ENCODE peak calls at places on chromosomes 16 and 17, in five cellular contexts. Z, W, X, N and I are unnamed samples.

GRCh38 chr17:4393806-4394205 is 27.3 kb upstream of the UBE2G1 start:
- DNase-seq in N (no peak), W (no peak), Z (no peak), X (peak; percentile 59), I (no peak)

GRCh38 chr17:63189082-63189481 is 223.0 kb downstream of the TANC2 start:
- DNase-seq in X (peak; percentile 59), W (no peak), Z (no peak), N (no peak), I (no peak)

GRCh38 chr17:15510361-15510760 is 42.9 kb upstream of the CDRT4 start:
- DNase-seq in W (no peak), X (peak; percentile 60), N (no peak), Z (no peak), I (no peak)

GRCh38 chr17:41647940-41648410 is 23.6 kb upstream of the KRT17 start:
- DNase-seq in N (peak; percentile 97), W (peak; percentile 100), X (peak; percentile 86), Z (peak; percentile 91), I (no peak)

GRCh38 chr17:39158623-39159022 is 7.2 kb upstream of the PLXDC1 start:
- DNase-seq in Z (no peak), X (no peak), W (no peak), N (no peak), I (no peak)

GRCh38 chr17:4562000-4562969 is 1.9 kb upstream of the GGT6 start:
- DNase-seq in Z (no peak), X (no peak), N (no peak), W (no peak), I (no peak)

GRCh38 chr17:27207073-27207511 is 86.8 kb upstream of the WSB1 start:
- DNase-seq in W (no peak), N (no peak), X (peak; percentile 77), Z (no peak), I (no peak)

GRCh38 chr16:23113185-23113584 is 36.1 kb downstream of the USP31 start:
- DNase-seq in W (no peak), X (no peak), Z (no peak), N (no peak), I (no peak)

GRCh38 chr17:64200080-64201042 is 62.7 kb downstream of the TEX2 start:
- DNase-seq in W (no peak), N (no peak), X (peak; percentile 46), Z (no peak), I (no peak)

GRCh38 chr17:9725575-9725974 is 65.8 kb downstream of the DHRS7C start:
- DNase-seq in Z (no peak), X (no peak), W (no peak), N (no peak), I (peak; percentile 1)

GRCh38 chr17:38911081-38911730 is 14.2 kb upstream of the LASP1NB start:
- DNase-seq in N (no peak), X (no peak), W (no peak), Z (no peak), I (no peak)

GRCh38 chr16:75248142-75248535 is 3.3 kb downstream of the BCAR1 start:
- DNase-seq in N (no peak), W (no peak), Z (no peak), X (no peak), I (no peak)

GRCh38 chr17:60065136-60065535 is 13.6 kb downstream of the HEATR6 start:
- DNase-seq in W (no peak), N (no peak), Z (no peak), X (no peak), I (no peak)

GRCh38 chr16:50498756-50499155 is 49.4 kb upstream of the NKD1 start:
- DNase-seq in W (no peak), Z (no peak), N (no peak), X (no peak), I (no peak)

GRCh38 chr17:13518271-13519000 is 83.3 kb downstream of the HS3ST3A1 start:
- DNase-seq in Z (no peak), W (no peak), N (no peak), X (no peak), I (no peak)

GRCh38 chr17:41176744-41177387 is 1.2 kb downstream of the KRTAP4-2 start:
- DNase-seq in N (no peak), X (no peak), Z (no peak), W (no peak), I (no peak)

GRCh38 chr17:63961355-63962207 is 11.1 kb downstream of the SCN4A start:
- DNase-seq in X (peak; percentile 40), Z (no peak), N (peak; percentile 72), W (peak; percentile 100), I (peak; percentile 6)

GRCh38 chr16:56320081-56320480 is 105.3 kb downstream of the AMFR start:
- DNase-seq in W (no peak), N (no peak), Z (no peak), X (no peak), I (no peak)

GRCh38 chr16:61823326-61823725 is 212.9 kb downstream of the CDH8 start:
- DNase-seq in Z (no peak), W (no peak), X (no peak), N (no peak), I (no peak)

GRCh38 chr17:40399185-40399584 is 18.5 kb downstream of the TOP2A start:
- DNase-seq in X (peak; percentile 61), N (no peak), Z (no peak), W (no peak), I (no peak)

GRCh38 chr17:68305132-68305531 is 13.8 kb downstream of the ARSG start:
- DNase-seq in X (no peak), N (no peak), W (no peak), Z (no peak), I (no peak)

GRCh38 chr16:69720822-69721430 is 5.4 kb downstream of the NQO1 start:
- DNase-seq in N (no peak), X (no peak), W (peak; percentile 27), Z (no peak), I (no peak)

GRCh38 chr16:3645504-3646347 is 8.8 kb upstream of the DNASE1 start:
- DNase-seq in W (peak; percentile 70), X (no peak), Z (peak; percentile 34), N (no peak), I (peak; percentile 31)

GRCh38 chr16:48852955-48853354 is 243.0 kb upstream of the N4BP1 start:
- DNase-seq in Z (no peak), X (no peak), N (no peak), W (no peak), I (no peak)

GRCh38 chr17:17064322-17064721 is 22.1 kb downstream of the MPRIP start:
- DNase-seq in X (no peak), Z (peak; percentile 22), W (no peak), N (no peak), I (no peak)

GRCh38 chr17:7293821-7294613 is 422 bp downstream of the YBX2 start:
- DNase-seq in Z (no peak), W (peak; percentile 86), N (peak; percentile 36), X (peak; percentile 46), I (no peak)

GRCh38 chr17:19707728-19708221 is 8.6 kb downstream of the SLC47A2 start:
- DNase-seq in X (no peak), Z (no peak), W (no peak), N (no peak), I (no peak)

GRCh38 chr16:83994087-83994486 is 26.0 kb downstream of the NECAB2 start:
- DNase-seq in W (no peak), N (no peak), Z (no peak), X (peak; percentile 96), I (no peak)

DNA sequence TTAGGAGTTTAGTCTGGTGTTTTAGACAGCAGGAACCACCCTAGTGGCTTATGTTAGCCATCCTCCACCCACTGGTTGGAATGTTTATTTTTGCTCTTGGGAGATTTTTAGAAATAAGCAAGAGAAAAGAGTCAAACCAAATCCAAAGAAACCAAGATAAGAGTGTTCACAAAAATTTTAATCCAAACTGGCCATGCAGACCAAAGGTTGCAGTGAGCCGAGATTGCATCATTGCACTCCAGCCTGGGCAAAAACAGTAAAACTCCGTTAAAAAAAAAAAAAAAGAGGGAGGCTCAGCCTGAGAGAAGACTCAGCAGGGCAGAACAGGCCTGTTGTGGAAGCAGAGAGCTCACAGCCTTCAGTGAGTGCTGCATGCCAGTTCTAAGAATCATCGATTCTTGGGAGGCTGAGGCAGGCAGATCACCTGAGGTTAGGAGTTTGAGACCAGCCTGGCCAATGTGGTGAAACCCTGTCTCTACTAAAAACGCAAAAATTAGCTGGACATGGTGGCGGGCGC is 12.2 kb upstream of the C16orf54 start:
- DNase-seq in Z (no peak), N (no peak), W (no peak), X (no peak), I (no peak)
- TF ChIP-seq CTCF in Z (no peak), N (no peak), W (no peak), X (no peak), I (no peak)

DNA sequence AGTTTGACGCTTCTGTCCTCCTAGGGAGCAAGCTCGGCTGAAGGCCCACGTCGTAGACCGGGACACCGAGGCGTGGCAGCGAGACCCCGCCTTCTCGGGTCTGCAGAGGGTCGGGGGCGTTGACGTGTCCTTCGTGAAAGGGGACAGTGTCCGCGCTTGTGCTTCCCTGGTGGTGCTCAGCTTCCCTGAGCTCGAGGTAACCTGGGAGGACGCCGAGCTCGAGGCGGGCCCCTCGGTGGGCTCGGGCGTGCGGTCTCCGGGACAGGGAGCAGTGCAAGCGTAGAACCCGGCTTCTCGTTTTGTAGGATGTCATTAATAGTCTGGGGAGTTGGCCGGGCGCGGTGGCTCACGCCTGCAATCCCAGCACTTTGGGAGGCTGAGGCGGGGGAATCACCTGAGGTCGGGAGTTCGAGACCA is 667 bp downstream of the ENDOV start:
- DNase-seq in Z (no peak), N (no peak), X (no peak), W (no peak), I (no peak)
- TF ChIP-seq CTCF in Z (no peak), N (no peak), X (no peak), W (no peak), I (no peak)

DNA sequence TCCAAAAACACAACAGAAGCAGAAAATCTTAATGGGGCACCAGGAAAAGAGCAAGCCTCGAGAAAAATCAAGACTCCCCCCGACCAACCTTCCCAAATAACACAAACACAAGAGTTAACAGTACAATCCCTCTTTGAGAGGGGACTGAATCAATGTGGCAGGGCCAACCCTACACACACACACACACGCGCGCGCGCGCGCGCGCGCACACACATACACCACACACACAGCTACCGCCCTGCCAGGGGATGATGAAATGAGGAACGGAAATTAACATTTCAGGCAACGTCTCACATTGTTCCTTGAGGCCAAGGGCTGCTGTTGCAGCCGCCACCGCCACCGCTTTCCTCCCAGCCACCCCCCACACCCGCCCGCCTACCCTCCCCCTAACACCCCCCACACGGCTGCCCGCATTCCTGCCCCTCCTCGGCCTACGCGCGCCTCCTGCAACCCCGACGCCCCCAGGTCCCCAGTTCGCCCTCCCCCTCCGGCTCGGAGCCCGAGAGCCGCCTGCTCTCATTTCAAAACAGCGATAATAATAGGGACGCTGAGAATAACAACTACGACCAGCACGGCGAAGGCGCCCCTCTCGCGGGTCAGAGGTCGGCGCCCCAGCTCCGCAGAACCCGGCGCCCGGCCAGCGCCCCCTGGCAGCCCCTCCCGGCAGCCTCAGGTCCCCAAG is 1.2 kb downstream of the ANKRD11 start:
- DNase-seq in X (peak; percentile 91), Z (peak; percentile 78), W (peak; percentile 76), N (peak; percentile 68), I (peak; percentile 85)
- TF ChIP-seq CTCF in X (peak; percentile 14), Z (peak; percentile 58), W (peak; percentile 39), N (no peak), I (no peak)

GRCh38 chr17:34616148-34616547 is 36.8 kb downstream of the TMEM132E start:
- DNase-seq in Z (no peak), W (no peak), N (no peak), X (no peak), I (no peak)

GRCh38 chr17:34620458-34620857 is 41.1 kb downstream of the TMEM132E start:
- DNase-seq in N (no peak), X (no peak), W (no peak), Z (no peak), I (no peak)

GRCh38 chr17:34617398-34617797 is 38.0 kb downstream of the TMEM132E start:
- DNase-seq in N (no peak), Z (no peak), W (no peak), X (no peak), I (no peak)

GRCh38 chr17:34622862-34623261 is 43.5 kb downstream of the TMEM132E start:
- DNase-seq in Z (no peak), N (no peak), X (no peak), W (no peak), I (no peak)

GRCh38 chr17:34619687-34620217 is 40.4 kb downstream of the TMEM132E start:
- DNase-seq in Z (no peak), X (no peak), N (no peak), W (no peak), I (no peak)
- TF ChIP-seq CTCF in Z (no peak), X (no peak), N (no peak), W (no peak), I (no peak)